ENCODE peak calls at places on chromosomes 1 and 21, in six cellular contexts. Z, B, W, X, Q and N are unnamed samples.

GRCh38 chr1:15305366-15305765 is 58.3 kb downstream of the FHAD1 start:
- DNase-seq in Z (no peak), B (no peak), W (no peak), X (no peak), Q (no peak), N (no peak)

GRCh38 chr1:110187139-110187890 is 22.8 kb upstream of the KCNC4 start:
- DNase-seq in Z (no peak), B (no peak), W (no peak), X (no peak), Q (no peak), N (no peak)

GRCh38 chr1:40983286-40983685 is 3.8 kb downstream of the CTPS1 start:
- DNase-seq in Z (no peak), B (no peak), W (no peak), X (no peak), Q (no peak), N (no peak)

GRCh38 chr1:92820551-92820950 is 11.3 kb upstream of the RPL5 start:
- DNase-seq in Z (no peak), B (no peak), W (no peak), X (no peak), Q (no peak), N (no peak)

GRCh38 chr1:86247553-86248279 is 91.1 kb upstream of the COL24A1 start:
- DNase-seq in Z (no peak), B (no peak), W (no peak), X (no peak), Q (no peak), N (no peak)

GRCh38 chr1:6141601-6142000 is 38.5 kb downstream of the CHD5 start:
- DNase-seq in Z (peak; percentile 57), B (no peak), W (no peak), X (no peak), Q (no peak), N (no peak)

GRCh38 chr1:59769412-59770095 is 45.2 kb upstream of the HOOK1 start:
- DNase-seq in Z (no peak), B (no peak), W (no peak), X (no peak), Q (no peak), N (no peak)

GRCh38 chr1:211829343-211830054 is 1.1 kb downstream of the LPGAT1 start:
- DNase-seq in Z (peak; percentile 55), B (peak; percentile 74), W (peak; percentile 62), X (no peak), Q (no peak), N (no peak)

GRCh38 chr1:176149939-176150807 is 56.9 kb downstream of the COP1 start:
- DNase-seq in Z (no peak), B (no peak), W (no peak), X (no peak), Q (no peak), N (no peak)

GRCh38 chr1:7580923-7581753 is 190.0 kb upstream of the VAMP3 start:
- DNase-seq in Z (no peak), B (peak; percentile 58), W (peak; percentile 52), X (peak; percentile 18), Q (no peak), N (no peak)

GRCh38 chr1:25735956-25736529 is 64.0 kb upstream of the SELENON start:
- DNase-seq in Z (no peak), B (peak; percentile 23), W (peak; percentile 43), X (no peak), Q (peak; percentile 75), N (no peak)

GRCh38 chr1:179016694-179017382 is 8.9 kb upstream of the FAM20B start:
- DNase-seq in Z (peak; percentile 93), B (peak; percentile 84), W (peak; percentile 92), X (peak; percentile 87), Q (peak; percentile 94), N (no peak)

GRCh38 chr1:17119076-17119743 is at the start of gene PADI2:
- DNase-seq in Z (peak; percentile 94), B (peak; percentile 92), W (no peak), X (no peak), Q (peak; percentile 71), N (peak; percentile 89)

GRCh38 chr1:175376194-175376593 is 183.6 kb upstream of the KIAA0040 start:
- DNase-seq in Z (peak; percentile 57), B (no peak), W (no peak), X (no peak), Q (no peak), N (no peak)

GRCh38 chr1:237255071-237255470 is 213.1 kb downstream of the RYR2 start:
- DNase-seq in Z (no peak), B (no peak), W (no peak), X (no peak), Q (no peak), N (no peak)

GRCh38 chr1:183515002-183515689 is 42.8 kb downstream of the SMG7 start:
- DNase-seq in Z (no peak), B (no peak), W (no peak), X (no peak), Q (no peak), N (no peak)

GRCh38 chr1:208280184-208280583 is 36.0 kb upstream of the PLXNA2 start:
- DNase-seq in Z (no peak), B (no peak), W (no peak), X (no peak), Q (no peak), N (no peak)

GRCh38 chr21:42172596-42173483 is 46.1 kb upstream of the ABCG1 start:
- DNase-seq in Z (no peak), B (peak; percentile 59), W (no peak), X (no peak), Q (peak; percentile 24), N (no peak)

GRCh38 chr21:42169758-42170157 is 49.2 kb upstream of the ABCG1 start:
- DNase-seq in Z (no peak), B (no peak), W (no peak), X (no peak), Q (no peak), N (no peak)

GRCh38 chr21:42174173-42174572 is 44.8 kb upstream of the ABCG1 start:
- DNase-seq in Z (peak; percentile 81), B (no peak), W (no peak), X (no peak), Q (peak; percentile 19), N (no peak)

GRCh38 chr21:42175110-42175710 is 43.7 kb upstream of the ABCG1 start:
- DNase-seq in Z (no peak), B (no peak), W (no peak), X (no peak), Q (no peak), N (no peak)

DNA sequence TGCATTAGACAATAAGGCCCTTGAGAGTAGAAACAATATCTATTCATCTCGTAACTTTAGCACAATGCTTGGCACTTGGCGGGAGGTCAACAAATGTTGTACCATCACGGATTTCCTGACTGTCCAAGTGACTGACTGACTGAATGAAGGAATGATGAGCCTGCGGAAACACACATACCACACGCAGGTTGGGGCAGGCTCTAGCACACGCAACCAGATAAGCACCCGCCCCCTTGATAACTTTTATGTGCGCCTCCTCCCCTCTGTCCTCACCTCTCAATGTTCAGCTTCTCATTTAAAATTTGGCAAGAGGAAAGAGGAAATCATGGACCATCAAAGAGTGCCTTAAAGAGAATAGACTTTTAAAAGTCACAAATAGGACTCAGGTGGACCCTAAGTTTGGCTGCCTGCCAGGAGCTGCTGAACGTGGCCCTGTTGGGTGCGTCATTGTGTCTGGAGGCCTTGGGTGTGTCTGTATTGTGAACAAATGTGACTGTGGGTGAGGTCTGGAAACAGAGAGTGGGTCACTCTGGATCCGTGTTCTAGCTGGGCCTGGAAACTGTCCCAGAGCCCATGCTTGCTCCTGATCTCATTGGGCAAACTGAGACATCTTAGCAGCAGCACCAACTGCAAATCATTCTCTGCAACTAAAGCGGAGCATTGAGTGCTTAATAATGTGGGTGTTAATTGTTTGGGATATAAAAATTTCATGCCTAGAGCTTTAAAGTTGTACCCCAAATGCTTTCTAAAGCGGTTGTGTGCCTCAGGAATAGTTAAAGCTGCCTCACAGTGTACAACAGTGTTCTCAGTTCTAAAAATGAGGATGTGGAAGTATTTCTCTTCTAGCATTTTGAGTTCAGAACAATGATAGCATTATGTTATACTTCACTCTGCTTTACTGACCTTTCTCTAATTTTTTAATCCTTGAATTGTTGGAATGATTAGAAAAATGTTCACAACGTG is 47.6 kb upstream of the ABCG1 start:
- DNase-seq in Z (no peak), B (no peak), W (no peak), X (no peak), Q (peak; percentile 71), N (no peak)
- TF ChIP-seq POLR2A in Z (no peak), B (no peak), W (no peak), X (no peak), Q (no peak), N (no peak)

DNA sequence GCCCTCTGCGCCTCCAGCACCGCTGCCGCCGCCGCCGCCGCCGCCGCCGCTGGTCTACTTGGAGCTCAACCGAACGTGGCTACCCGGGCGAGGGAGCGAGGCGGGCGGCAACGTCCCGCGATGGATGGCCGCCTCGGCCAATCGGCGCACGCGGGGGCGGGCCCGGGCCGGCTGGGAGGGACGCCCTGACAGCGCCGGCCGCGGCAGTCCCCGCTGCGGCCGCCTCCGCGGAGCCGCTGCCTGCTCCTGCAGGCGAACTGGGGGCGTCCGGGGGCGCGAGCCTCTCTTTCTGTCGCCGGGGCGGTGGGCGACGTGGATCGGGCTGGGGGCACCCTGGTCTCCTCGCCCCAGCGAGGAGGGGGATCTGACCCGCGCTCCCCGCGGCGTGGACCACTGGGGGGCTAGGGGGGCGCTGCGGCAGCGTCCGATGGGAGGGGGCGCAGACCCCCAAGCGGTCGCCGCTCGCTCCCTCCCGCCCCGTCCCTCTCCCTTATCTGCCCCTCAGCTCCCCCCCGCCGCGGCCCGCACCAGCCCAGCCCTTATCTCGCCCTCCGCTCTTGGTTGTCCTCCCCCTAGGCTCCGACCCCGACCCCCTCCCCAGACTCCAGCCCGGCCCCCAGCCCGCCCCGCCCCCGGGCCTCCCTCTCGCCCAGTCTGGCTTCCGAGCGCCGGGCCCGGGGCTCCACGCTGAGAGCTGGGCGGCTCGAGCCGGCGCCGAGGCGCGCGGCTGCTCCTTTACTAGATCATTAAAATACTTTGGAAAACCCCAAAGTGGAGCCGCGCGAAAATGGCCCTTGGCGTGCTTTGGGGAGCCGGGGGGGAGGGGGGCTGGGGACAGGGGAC is at the start of gene SSBP3:
- DNase-seq in Z (peak; percentile 99), B (peak; percentile 99), W (peak; percentile 95), X (peak; percentile 91), Q (peak; percentile 95), N (peak; percentile 92)
- TF ChIP-seq POLR2AphosphoS5 in Z (no peak), B (peak; percentile 89), W (peak; percentile 79), X (no peak), Q (peak; percentile 96), N (peak; percentile 54)

GRCh38 chr1:235917267-235917811 is 50.6 kb upstream of the LYST start:
- DNase-seq in Z (no peak), B (no peak), W (peak; percentile 91), X (peak; percentile 87), Q (peak; percentile 58), N (no peak)
- TF ChIP-seq POLR2A in Z (no peak), B (no peak), W (no peak), X (no peak), Q (no peak), N (no peak)

GRCh38 chr1:33392639-33393038 is 38.3 kb downstream of the PHC2 start:
- DNase-seq in Z (no peak), B (no peak), W (no peak), X (no peak), Q (no peak), N (no peak)
- TF ChIP-seq POLR2AphosphoS5 in Z (no peak), B (no peak), W (no peak), X (no peak), Q (no peak), N (no peak)

GRCh38 chr1:44031051-44031899 is at the start of gene SLC6A9:
- DNase-seq in Z (peak; percentile 73), B (peak; percentile 82), W (peak; percentile 91), X (peak; percentile 76), Q (peak; percentile 69), N (no peak)
- TF ChIP-seq POLR2A in Z (peak; percentile 35), B (no peak), W (peak; percentile 10), X (no peak), Q (no peak), N (no peak)

GRCh38 chr1:221708076-221708571 is 33.8 kb downstream of the DUSP10 start:
- DNase-seq in Z (peak; percentile 81), B (no peak), W (no peak), X (no peak), Q (no peak), N (peak; percentile 20)
- TF ChIP-seq POLR2AphosphoS5 in Z (peak; percentile 79), B (peak; percentile 31), W (peak; percentile 52), X (no peak), Q (peak; percentile 6), N (peak; percentile 46)